ENCODE peak calls at places on chromosomes 7 and 10, in seven cellular contexts. X is nephron progenitor cell, I is dorsolateral prefrontal cortex, Y is AG04449, N is endothelial cell, T is A549, J is hepatocyte. C is an unnamed sample.

GRCh38 chr10:49679480-49679893 is at the start of gene C10orf53:
- DNase-seq in I (peak), N (peak), T (no peak), X (peak), J (peak), Y (no peak), C (peak)

GRCh38 chr10:71068811-71069411 is 143.5 kb upstream of the UNC5B start:
- DNase-seq in X (no peak), T (peak), N (no peak), Y (no peak), J (no peak), I (peak), C (no peak)

GRCh38 chr7:94882891-94883290 is 24.5 kb upstream of the PPP1R9A start:
- DNase-seq in X (no peak), J (no peak), T (no peak), I (no peak), Y (no peak), N (no peak), C (no peak)

GRCh38 chr7:27162930-27163775 is 2.2 kb downstream of the HOXA9 start:
- DNase-seq in T (no peak), N (no peak), Y (no peak), J (no peak), I (no peak), X (no peak), C (no peak)

GRCh38 chr10:124369986-124370385 is 48.7 kb downstream of the OAT start:
- DNase-seq in Y (no peak), J (no peak), X (no peak), N (no peak), T (no peak), I (no peak), C (no peak)

GRCh38 chr10:87816163-87816841 is 1.7 kb downstream of the ATAD1 start:
- DNase-seq in J (no peak), T (no peak), X (no peak), Y (no peak), N (no peak), I (no peak), C (no peak)

GRCh38 chr10:72097448-72098300 is 9.3 kb upstream of the SPOCK2 start:
- DNase-seq in Y (peak), N (no peak), X (no peak), J (peak), I (no peak), T (peak), C (no peak)

GRCh38 chr7:34133983-34134782 is 228.8 kb downstream of the BMPER start:
- DNase-seq in Y (no peak), T (peak), X (peak), J (peak), I (peak), N (peak), C (peak)

GRCh38 chr7:1434891-1435670 is 24.2 kb downstream of the MICALL2 start:
- DNase-seq in X (no peak), J (no peak), Y (no peak), N (no peak), I (no peak), T (no peak), C (no peak)

GRCh38 chr7:1432411-1433082 is 26.7 kb downstream of the MICALL2 start:
- DNase-seq in X (peak), N (peak), J (peak), Y (no peak), T (peak), I (peak), C (peak)

GRCh38 chr7:1431644-1432380 is 27.5 kb downstream of the MICALL2 start:
- DNase-seq in Y (no peak), T (no peak), I (no peak), N (no peak), J (no peak), X (no peak), C (no peak)

GRCh38 chr7:1434165-1434718 is 25.0 kb downstream of the MICALL2 start:
- DNase-seq in I (no peak), Y (no peak), J (no peak), N (no peak), T (no peak), X (no peak), C (no peak)

GRCh38 chr7:1433128-1433920 is 25.9 kb downstream of the MICALL2 start:
- DNase-seq in N (no peak), J (no peak), T (no peak), Y (no peak), X (no peak), I (no peak), C (no peak)
- TF ChIP-seq CTCF in N (no peak), J (no peak), T (no peak), Y (no peak), X (no peak), I (no peak), C (no peak)

DNA sequence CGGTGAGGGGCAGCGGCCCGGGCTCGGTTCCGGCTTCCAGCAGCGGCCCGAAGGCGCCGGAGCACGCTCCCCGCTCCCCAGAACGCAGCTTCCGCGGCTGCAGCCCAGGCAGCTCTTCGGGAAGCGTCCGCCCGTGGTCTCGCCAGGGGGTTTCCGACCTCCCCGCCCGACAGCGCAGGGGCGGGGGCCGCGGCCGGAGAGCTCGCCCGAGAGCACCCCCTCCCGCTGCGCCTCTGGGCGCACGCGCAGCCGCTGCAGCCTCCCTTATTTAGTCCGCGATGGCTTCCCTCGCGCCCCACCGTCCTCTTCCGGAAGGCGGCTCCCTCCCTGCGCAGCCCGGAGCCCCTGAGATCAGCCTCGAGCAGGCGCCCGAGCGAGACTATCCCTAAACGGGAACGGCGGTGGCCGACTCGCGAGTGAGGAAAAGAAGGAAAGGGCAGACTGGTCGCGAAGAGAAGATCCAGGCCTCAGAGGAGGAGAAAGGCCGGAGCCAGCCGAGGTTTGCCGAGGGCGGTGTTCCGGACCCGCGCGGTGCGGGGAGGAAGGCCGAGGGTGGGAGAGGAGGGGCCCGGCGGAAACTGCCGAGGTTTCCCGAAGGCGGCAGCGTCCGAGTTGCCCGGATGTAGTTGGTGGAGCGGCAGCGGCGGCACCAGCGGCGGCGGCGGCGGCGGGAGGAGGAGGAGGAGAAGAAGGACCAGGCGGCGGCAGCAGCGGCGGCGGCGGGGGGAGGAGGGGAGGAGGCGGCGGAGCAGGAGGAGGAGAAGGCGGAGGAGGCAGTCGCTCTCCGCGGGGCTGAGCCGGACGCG is at the start of gene WAC:
- DNase-seq in N (peak), Y (peak), J (peak), T (peak), I (peak), X (peak), C (peak)
- TF ChIP-seq CTCF in N (peak), Y (no peak), J (peak), T (no peak), I (no peak), X (no peak), C (peak)

DNA sequence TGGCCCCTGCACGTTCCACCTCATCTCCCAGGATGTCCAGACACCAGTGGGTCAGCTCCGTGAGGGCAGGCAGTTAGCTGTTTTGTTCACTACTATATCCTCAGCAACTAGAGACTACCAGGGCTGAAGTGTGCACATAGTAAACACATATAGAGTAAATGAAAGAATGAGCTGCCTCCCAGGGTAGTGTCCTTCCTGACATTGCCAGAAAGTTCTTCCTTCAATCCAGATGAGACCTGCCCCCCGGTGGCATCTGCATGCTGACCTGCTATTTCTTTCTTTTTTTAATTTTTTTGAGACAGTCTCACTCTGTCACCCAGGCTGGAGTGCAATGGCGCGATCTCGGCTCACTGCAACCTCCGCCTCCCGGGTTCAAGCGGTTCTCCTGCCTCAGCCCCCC is 14.0 kb upstream of the ARPC1A start:
- DNase-seq in Y (no peak), N (no peak), X (no peak), T (no peak), I (no peak), J (no peak), C (no peak)
- TF ChIP-seq CTCF in Y (no peak), N (no peak), X (no peak), T (no peak), I (no peak), J (peak), C (no peak)

DNA sequence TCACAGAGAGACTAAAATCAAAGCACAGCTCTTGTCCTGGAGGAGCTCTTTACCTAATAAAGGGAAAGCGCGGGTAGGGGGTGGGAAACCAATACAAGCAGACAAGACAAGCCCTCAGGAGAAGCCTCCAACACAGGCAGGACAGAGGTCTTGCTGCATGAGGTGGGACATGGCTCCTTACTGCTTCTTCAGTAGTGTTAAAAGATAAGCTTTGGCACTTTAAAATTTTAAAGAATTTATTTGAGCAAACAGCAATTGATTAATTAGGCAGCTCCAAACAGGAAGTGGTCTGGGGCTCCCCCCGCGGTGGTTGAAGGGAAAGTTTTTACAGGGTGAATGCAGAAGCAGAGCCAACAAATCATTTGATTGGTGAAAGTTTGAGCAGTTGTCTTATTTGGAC is 50.3 kb upstream of the MACC1 start:
- DNase-seq in I (no peak), N (no peak), T (no peak), X (peak), J (no peak), Y (no peak), C (no peak)
- TF ChIP-seq CTCF in I (no peak), N (no peak), T (no peak), X (no peak), J (no peak), Y (no peak), C (peak)

GRCh38 chr10:32139223-32140073 is 83.2 kb upstream of the KIF5B start:
- DNase-seq in T (peak), J (peak), N (peak), X (peak), I (peak), Y (peak), C (no peak)
- TF ChIP-seq CTCF in T (no peak), J (no peak), N (no peak), X (no peak), I (no peak), Y (peak), C (no peak)

C was measured in progenitor cell of endocrine pancreas.